ENCODE peak calls at places on chromosome 21, in four cellular contexts. E, J, M and S are unnamed samples.

GRCh38 chr21:41213081-41213480 is 45.1 kb downstream of the BACE2 start:
- DNase-seq in E (no peak), J (no peak), M (no peak), S (no peak)

GRCh38 chr21:42846221-42846620 is 33.1 kb downstream of the WDR4 start:
- DNase-seq in E (peak), J (no peak), M (no peak), S (peak)

GRCh38 chr21:42547906-42548365 is 34.3 kb downstream of the SLC37A1 start:
- DNase-seq in E (peak), J (no peak), M (no peak), S (no peak)

GRCh38 chr21:45959779-45960390 is 21.7 kb upstream of the COL6A1 start:
- DNase-seq in E (no peak), J (no peak), M (no peak), S (no peak)

GRCh38 chr21:41783476-41784150 is 16.8 kb upstream of the RIPK4 start:
- DNase-seq in E (no peak), J (no peak), M (no peak), S (no peak)

GRCh38 chr21:24204641-24205040 is 1402.6 kb downstream of the MRPL39 start:
- DNase-seq in E (no peak), J (no peak), M (no peak), S (no peak)

GRCh38 chr21:36981049-36981391 is 14.6 kb upstream of the HLCS start:
- DNase-seq in E (no peak), J (no peak), M (no peak), S (no peak)

GRCh38 chr21:25925936-25926335 is 191.2 kb downstream of the GABPA start:
- DNase-seq in E (no peak), J (no peak), M (no peak), S (no peak)

GRCh38 chr21:46191257-46191685 is 7.0 kb upstream of the SPATC1L start:
- DNase-seq in E (no peak), J (no peak), M (peak), S (peak)

GRCh38 chr21:32307706-32308105 is 9.1 kb downstream of the MRAP start:
- DNase-seq in E (no peak), J (no peak), M (no peak), S (no peak)

GRCh38 chr21:28832013-28832714 is 160.5 kb downstream of the LTN1 start:
- DNase-seq in E (no peak), J (peak), M (no peak), S (no peak)

GRCh38 chr21:43016728-43017127 is 42.4 kb downstream of the PKNOX1 start:
- DNase-seq in E (no peak), J (no peak), M (no peak), S (no peak)

GRCh38 chr21:45283611-45284455 is 3.9 kb downstream of the POFUT2 start:
- DNase-seq in E (peak), J (no peak), M (no peak), S (peak)

GRCh38 chr21:10272216-10272615 is 249.2 kb upstream of the TPTE start:
- DNase-seq in E (peak), J (no peak), M (no peak), S (peak)

GRCh38 chr21:44083631-44084291 is 23.4 kb upstream of the PWP2 start:
- DNase-seq in E (no peak), J (no peak), M (no peak), S (no peak)

GRCh38 chr21:46098303-46099141 is 610 bp downstream of the COL6A2 start:
- DNase-seq in E (peak), J (peak), M (no peak), S (peak)

GRCh38 chr21:30555095-30555494 is 6.0 kb downstream of the KRTAP19-7 start:
- DNase-seq in E (no peak), J (no peak), M (no peak), S (no peak)

GRCh38 chr21:44681861-44682579 is at the start of gene KRTAP12-1:
- DNase-seq in E (no peak), J (no peak), M (no peak), S (no peak)

GRCh38 chr21:14403681-14404318 is 20.9 kb upstream of the HSPA13 start:
- DNase-seq in E (no peak), J (peak), M (no peak), S (no peak)

GRCh38 chr21:42228709-42229220 is 9.8 kb downstream of the ABCG1 start:
- DNase-seq in E (peak), J (no peak), M (no peak), S (no peak)

GRCh38 chr21:32256873-32257620 is 21.8 kb downstream of the MIS18A start:
- DNase-seq in E (no peak), J (peak), M (peak), S (peak)

GRCh38 chr21:16420086-16420724 is 690.4 kb downstream of the USP25 start:
- DNase-seq in E (no peak), J (peak), M (no peak), S (peak)
- H3K27ac ChIP-seq in E (peak), J (peak), M (no peak), S (no peak)

GRCh38 chr21:38840456-38841129 is 34.9 kb downstream of the ETS2 start:
- DNase-seq in E (no peak), J (no peak), M (no peak), S (no peak)

GRCh38 chr21:38841472-38841871 is 35.7 kb downstream of the ETS2 start:
- DNase-seq in E (no peak), J (no peak), M (no peak), S (no peak)

GRCh38 chr21:38839683-38840286 is 34.1 kb downstream of the ETS2 start:
- DNase-seq in E (no peak), J (no peak), M (peak), S (no peak)

GRCh38 chr21:38843806-38844479 is 38.2 kb downstream of the ETS2 start:
- DNase-seq in E (no peak), J (no peak), M (peak), S (no peak)

DNA sequence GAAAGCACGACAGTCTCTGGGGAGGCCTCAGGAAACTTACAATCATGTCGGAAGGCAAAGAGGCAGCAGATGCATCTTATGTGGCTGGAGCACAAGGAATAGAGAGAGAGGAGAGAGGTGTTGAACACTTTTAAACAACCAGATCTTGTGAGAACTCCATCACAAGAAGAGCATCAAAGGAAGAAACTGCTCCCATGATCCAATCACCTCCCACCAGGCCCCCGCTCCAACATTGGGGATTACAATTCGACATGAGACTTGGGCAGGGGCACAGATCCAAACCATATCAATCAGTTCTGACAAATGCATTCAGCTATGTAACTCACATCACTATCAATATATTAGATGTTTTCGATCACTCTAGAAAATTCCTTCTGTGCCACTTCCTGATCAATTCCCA is 37.6 kb downstream of the ETS2 start:
- DNase-seq in E (no peak), J (no peak), M (no peak), S (no peak)
- H3K27ac ChIP-seq in E (no peak), J (no peak), M (peak), S (no peak)

GRCh38 chr21:27292851-27293638 is 326.2 kb upstream of the ADAMTS5 start:
- DNase-seq in E (no peak), J (no peak), M (no peak), S (no peak)
- H3K27ac ChIP-seq in E (no peak), J (no peak), M (no peak), S (no peak)

GRCh38 chr21:34524671-34525601 is 12.9 kb upstream of the KCNE1 start:
- DNase-seq in E (no peak), J (no peak), M (no peak), S (no peak)
- H3K27ac ChIP-seq in E (peak), J (no peak), M (peak), S (no peak)

DNA sequence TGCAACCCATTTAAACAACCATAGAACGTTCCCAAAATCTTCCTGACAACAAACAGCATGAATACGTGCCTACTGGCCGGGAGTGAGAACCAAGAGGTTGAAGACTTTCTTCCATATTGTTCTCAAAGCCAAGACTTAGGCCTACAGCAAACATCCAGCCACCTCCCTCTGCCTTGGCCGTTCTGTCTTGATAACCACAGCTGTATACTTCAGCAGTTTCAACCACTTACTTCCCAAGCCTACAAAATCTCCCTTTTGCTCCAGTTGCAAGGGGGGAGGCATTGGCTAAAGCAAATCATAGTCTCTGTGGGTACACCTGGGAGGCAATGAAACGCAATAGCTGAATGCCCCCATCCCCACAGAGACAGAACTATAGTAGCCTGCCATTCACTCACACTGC is 186.2 kb downstream of the PSMG1 start:
- DNase-seq in E (no peak), J (no peak), M (no peak), S (no peak)
- H3K27ac ChIP-seq in E (no peak), J (no peak), M (no peak), S (peak)

DNA sequence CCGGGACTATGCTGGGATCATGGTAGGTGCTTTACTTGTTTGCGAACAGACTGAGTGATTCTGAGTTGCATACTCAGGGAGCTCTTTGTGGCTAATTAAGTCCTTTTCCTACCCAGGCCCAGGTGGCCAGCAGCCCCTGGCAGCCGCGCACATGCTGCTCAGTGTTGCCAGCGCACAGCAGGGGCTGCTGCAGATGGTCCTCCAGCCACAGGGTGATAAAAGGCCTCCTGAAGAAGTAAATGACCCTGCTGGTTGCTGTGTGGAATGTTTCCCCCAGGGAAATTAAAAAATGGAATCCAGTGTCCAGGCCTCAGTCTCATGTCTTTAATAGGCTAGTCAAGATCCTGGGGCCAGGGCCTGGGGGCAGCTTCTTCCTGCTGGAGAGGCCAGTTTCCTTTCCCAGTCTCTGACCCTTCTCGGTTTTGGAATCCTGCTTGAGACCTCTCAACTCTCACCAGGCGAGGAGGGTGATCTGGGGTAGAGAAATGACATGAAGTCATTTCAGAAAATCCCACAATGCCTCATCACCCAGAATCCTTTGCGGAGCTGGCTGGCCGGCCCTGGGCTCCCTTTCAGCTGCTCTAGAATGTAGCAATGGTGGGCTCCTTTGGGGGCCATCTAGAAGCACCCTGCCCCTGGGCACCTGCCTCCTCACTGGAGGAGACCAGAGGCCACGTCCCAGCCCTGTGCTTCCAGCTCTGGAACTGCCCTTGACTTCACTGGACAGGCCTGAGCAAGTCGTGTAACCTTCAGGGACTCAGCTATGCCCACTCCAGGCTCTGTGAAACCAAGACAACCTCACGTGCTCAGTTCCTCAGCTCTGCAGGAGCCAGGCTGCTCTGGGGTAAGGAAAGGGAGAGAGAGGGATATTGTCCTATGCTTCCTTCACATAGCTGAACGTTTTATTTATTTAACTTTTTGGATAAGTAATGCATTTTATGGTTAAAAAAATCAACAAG is 131.4 kb downstream of the MRPS6 start:
- DNase-seq in E (no peak), J (no peak), M (no peak), S (no peak)
- H3K27ac ChIP-seq in E (no peak), J (peak), M (no peak), S (no peak)

DNA sequence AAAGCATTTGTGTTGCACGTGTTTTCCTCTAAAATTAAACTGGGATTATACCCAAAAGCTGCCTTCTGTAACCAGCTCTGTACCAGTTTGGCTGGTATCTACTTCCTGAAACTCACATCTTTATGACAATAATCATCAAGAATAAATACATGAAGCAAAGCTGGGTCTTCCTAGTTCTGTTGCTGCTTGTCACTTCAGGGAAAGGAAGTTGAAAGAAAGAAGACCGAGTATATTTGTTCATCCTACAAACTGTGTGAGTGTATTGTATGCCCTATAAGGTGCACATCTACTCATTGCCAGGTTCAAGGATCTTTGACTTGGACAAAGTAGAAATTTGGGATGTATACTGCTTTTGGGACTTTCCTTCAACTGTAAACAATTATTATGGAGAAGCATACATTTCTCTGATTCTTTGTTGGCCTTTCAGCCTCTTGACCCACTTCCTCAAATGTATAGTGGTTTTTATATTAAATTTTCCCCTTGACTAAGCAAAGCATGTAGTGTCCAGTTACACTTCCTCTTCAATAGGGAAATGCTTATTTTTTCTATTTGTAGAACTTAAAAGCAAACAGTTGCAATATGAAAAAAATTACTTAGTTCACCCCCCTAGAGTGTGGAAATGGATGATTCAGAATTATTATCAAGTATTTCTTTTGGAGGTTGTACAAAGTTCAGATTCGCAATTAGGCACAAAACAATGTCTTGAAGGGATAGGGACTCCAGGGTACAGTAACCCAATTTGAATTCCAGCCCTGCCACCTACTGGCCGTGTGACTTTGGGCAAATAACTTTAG is 28.9 kb upstream of the IFNGR2 start:
- DNase-seq in E (no peak), J (peak), M (no peak), S (peak)
- H3K27ac ChIP-seq in E (peak), J (no peak), M (no peak), S (no peak)

DNA sequence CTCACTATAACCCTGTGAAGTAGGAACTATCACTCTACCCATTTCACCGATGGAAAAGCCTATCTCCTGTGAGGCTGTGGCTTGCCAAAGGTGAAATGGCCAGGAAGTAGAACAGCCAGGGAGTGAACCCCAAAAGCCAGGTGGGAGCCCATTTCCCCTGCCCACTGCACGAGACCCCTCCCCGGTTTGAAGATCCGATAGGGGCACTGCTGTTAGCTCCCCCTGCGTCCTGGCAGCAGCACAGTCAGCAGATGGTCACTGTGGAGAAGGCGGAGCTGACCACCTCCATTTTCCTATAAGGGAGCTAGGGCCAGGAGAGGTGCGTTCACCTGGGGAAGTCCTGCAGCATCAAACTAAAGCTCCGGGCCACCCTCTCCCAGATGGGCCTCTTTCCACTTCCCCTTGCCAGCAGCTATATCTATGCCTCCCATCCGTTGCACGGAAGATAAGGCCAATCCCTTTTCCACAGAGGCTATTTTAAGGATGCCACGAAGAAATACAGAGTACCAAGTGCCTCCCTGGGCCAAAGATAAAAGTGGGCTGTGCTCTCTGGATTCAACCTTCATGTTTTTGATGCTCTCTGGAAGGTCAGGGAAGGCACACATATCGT is 7.8 kb downstream of the ERG start:
- DNase-seq in E (no peak), J (no peak), M (no peak), S (no peak)
- H3K27ac ChIP-seq in E (no peak), J (no peak), M (no peak), S (no peak)